ENCODE peak calls at places on chromosome 2, in six cellular contexts. H, D, A, X, M and I are unnamed samples.

GRCh38 chr2:236317938-236318396 is 53.8 kb upstream of the ASB18 start:
- DNase-seq in M (no peak), A (peak; percentile 77), H (no peak), D (no peak), X (no peak), I (no peak)

GRCh38 chr2:229474125-229474524 is 203.0 kb upstream of the PID1 start:
- DNase-seq in M (no peak), D (no peak), H (no peak), A (no peak), X (no peak), I (no peak)

GRCh38 chr2:25473758-25474335 is 132.1 kb upstream of the DNMT3A start:
- DNase-seq in X (peak; percentile 51), H (no peak), M (no peak), D (peak; percentile 57), A (no peak), I (peak; percentile 63)

GRCh38 chr2:192051533-192051932 is 143.2 kb downstream of the TMEFF2 start:
- DNase-seq in M (no peak), D (no peak), X (no peak), H (no peak), A (no peak), I (no peak)

GRCh38 chr2:237603718-237604362 is 13.3 kb upstream of the RAB17 start:
- DNase-seq in A (no peak), H (peak; percentile 15), X (peak; percentile 73), M (no peak), D (no peak), I (peak; percentile 62)

GRCh38 chr2:64288321-64288931 is 144.2 kb upstream of the PELI1 start:
- DNase-seq in D (no peak), H (no peak), M (peak; percentile 78), A (no peak), X (peak; percentile 68), I (peak; percentile 89)

GRCh38 chr2:237892936-237893595 is 33.6 kb downstream of the RAMP1 start:
- DNase-seq in X (no peak), A (no peak), M (no peak), D (no peak), H (no peak), I (no peak)

GRCh38 chr2:105721991-105722511 is 22.7 kb upstream of the NCK2 start:
- DNase-seq in M (no peak), H (no peak), D (no peak), X (no peak), A (no peak), I (no peak)

GRCh38 chr2:58157754-58158153 is 83.4 kb downstream of the FANCL start:
- DNase-seq in H (no peak), M (no peak), X (no peak), A (no peak), D (no peak), I (no peak)

GRCh38 chr2:20052872-20053281 is 1.4 kb upstream of the LAPTM4A start:
- DNase-seq in H (no peak), X (peak; percentile 79), M (no peak), A (peak; percentile 85), D (peak; percentile 20), I (peak; percentile 93)

GRCh38 chr2:71327916-71328315 is 3.7 kb upstream of the ZNF638 start:
- DNase-seq in X (no peak), A (no peak), M (no peak), D (no peak), H (no peak), I (no peak)

GRCh38 chr2:53028746-53029423 is 738.7 kb upstream of the CHAC2 start:
- DNase-seq in X (no peak), D (no peak), H (no peak), A (no peak), M (no peak), I (no peak)

GRCh38 chr2:70411489-70412081 is 109.7 kb upstream of the FAM136A start:
- DNase-seq in H (no peak), X (peak; percentile 19), M (no peak), D (no peak), A (no peak), I (no peak)

GRCh38 chr2:239313251-239313650 is 87.6 kb downstream of the HDAC4 start:
- DNase-seq in D (no peak), M (no peak), X (no peak), A (no peak), H (no peak), I (no peak)

GRCh38 chr2:118845005-118845842 is 2.2 kb downstream of the EN1 start:
- DNase-seq in M (no peak), X (peak; percentile 40), H (no peak), D (no peak), A (no peak), I (no peak)

GRCh38 chr2:38685116-38685735 is 19.3 kb downstream of the GALM start:
- DNase-seq in M (no peak), H (no peak), A (no peak), D (no peak), X (no peak), I (no peak)

GRCh38 chr2:67776276-67776675 is 286.5 kb downstream of the C1D start:
- DNase-seq in A (no peak), H (no peak), M (no peak), X (no peak), D (no peak), I (no peak)

GRCh38 chr2:75076088-75076487 is 117.6 kb downstream of the POLE4 start:
- DNase-seq in X (peak; percentile 61), M (no peak), D (peak; percentile 34), H (no peak), A (no peak), I (no peak)

GRCh38 chr2:29617351-29617750 is 304.0 kb downstream of the ALK start:
- DNase-seq in M (no peak), X (no peak), H (no peak), A (no peak), D (no peak), I (no peak)

GRCh38 chr2:223477318-223477717 is 124.8 kb downstream of the SCG2 start:
- DNase-seq in M (no peak), A (no peak), D (no peak), X (no peak), H (no peak), I (no peak)

GRCh38 chr2:65416945-65417344 is 15.5 kb downstream of the SPRED2 start:
- DNase-seq in H (no peak), M (no peak), X (no peak), A (no peak), D (peak; percentile 89), I (no peak)

GRCh38 chr2:9118383-9118960 is 88.1 kb upstream of the ASAP2 start:
- DNase-seq in X (no peak), H (no peak), A (no peak), D (no peak), M (no peak), I (no peak)

GRCh38 chr2:64474200-64474630 is 20.3 kb downstream of the LGALSL start:
- DNase-seq in A (no peak), D (no peak), X (no peak), M (no peak), H (no peak), I (no peak)

GRCh38 chr2:197125000-197125399 is 185.6 kb downstream of the ANKRD44 start:
- DNase-seq in X (no peak), M (no peak), D (no peak), A (no peak), H (no peak), I (peak; percentile 78)

GRCh38 chr2:240972636-240973521 is 25.5 kb upstream of the SNED1 start:
- DNase-seq in D (peak; percentile 20), M (peak; percentile 52), A (no peak), H (no peak), X (no peak), I (peak; percentile 93)

GRCh38 chr2:241150660-241151530 is 628 bp downstream of the PPP1R7 start:
- DNase-seq in X (peak; percentile 24), H (no peak), A (no peak), M (no peak), D (no peak), I (no peak)

GRCh38 chr2:121400206-121400605 is 115.2 kb upstream of the TFCP2L1 start:
- DNase-seq in D (no peak), A (no peak), M (no peak), X (peak; percentile 73), H (no peak), I (peak; percentile 93)

GRCh38 chr2:100639588-100640195 is 76.9 kb downstream of the PDCL3 start:
- DNase-seq in X (no peak), A (no peak), H (no peak), D (no peak), M (no peak), I (no peak)

GRCh38 chr2:238151628-238152235 is 7.0 kb upstream of the ERFE start:
- DNase-seq in D (no peak), H (no peak), X (no peak), A (no peak), M (no peak), I (no peak)